ENCODE peak calls at places on chromosomes 2 and 18, in nine cellular contexts. V, I, P, F, W, Z, H, Q and D are unnamed samples.

GRCh38 chr2:171966268-171966667 is 33.5 kb upstream of the METAP1D start:
- DNase-seq in V (no peak), I (no peak), P (no peak), F (no peak), W (no peak), Z (no peak), H (no peak), Q (no peak), D (no peak)

GRCh38 chr2:128644745-128645256 is 326.1 kb upstream of the HS6ST1 start:
- DNase-seq in V (no peak), I (no peak), P (no peak), F (no peak), W (no peak), Z (no peak), H (no peak), Q (no peak), D (no peak)

GRCh38 chr2:223797811-223798721 is 39.3 kb downstream of the AP1S3 start:
- DNase-seq in V (no peak), I (peak), P (no peak), F (peak), W (peak), Z (peak), H (peak), Q (no peak), D (no peak)

GRCh38 chr18:8657873-8658521 is 47.4 kb upstream of the MTCL1 start:
- DNase-seq in V (no peak), I (peak), P (no peak), F (no peak), W (peak), Z (peak), H (no peak), Q (no peak), D (no peak)

GRCh38 chr2:85911836-85912692 is 23.3 kb upstream of the ST3GAL5 start:
- DNase-seq in V (no peak), I (peak), P (no peak), F (no peak), W (no peak), Z (peak), H (peak), Q (no peak), D (peak)

GRCh38 chr2:112149194-112149593 is 11.0 kb downstream of the FBLN7 start:
- DNase-seq in V (no peak), I (no peak), P (no peak), F (no peak), W (no peak), Z (no peak), H (no peak), Q (no peak), D (no peak)

GRCh38 chr2:111662039-111662740 is 221.8 kb downstream of the ANAPC1 start:
- DNase-seq in V (no peak), I (peak), P (no peak), F (no peak), W (no peak), Z (peak), H (peak), Q (no peak), D (peak)

GRCh38 chr2:1544478-1545069 is 131.3 kb downstream of the TPO start:
- DNase-seq in V (no peak), I (peak), P (no peak), F (no peak), W (no peak), Z (peak), H (peak), Q (no peak), D (no peak)

GRCh38 chr2:55550368-55551102 is 31.0 kb downstream of the CFAP36 start:
- DNase-seq in V (peak), I (peak), P (no peak), F (no peak), W (peak), Z (peak), H (peak), Q (no peak), D (peak)

GRCh38 chr2:24327988-24328387 is 32.3 kb downstream of the ITSN2 start:
- DNase-seq in V (no peak), I (no peak), P (no peak), F (no peak), W (no peak), Z (no peak), H (no peak), Q (no peak), D (no peak)

GRCh38 chr2:181596556-181596955 is 60.3 kb downstream of the CERKL start:
- DNase-seq in V (no peak), I (no peak), P (no peak), F (no peak), W (no peak), Z (no peak), H (no peak), Q (no peak), D (no peak)

GRCh38 chr2:208488668-208489564 is 82.3 kb downstream of the PTH2R start:
- DNase-seq in V (no peak), I (no peak), P (no peak), F (no peak), W (no peak), Z (no peak), H (no peak), Q (no peak), D (no peak)

GRCh38 chr2:84257871-84258270 is 201.2 kb downstream of the SUCLG1 start:
- DNase-seq in V (no peak), I (peak), P (no peak), F (no peak), W (peak), Z (no peak), H (no peak), Q (no peak), D (no peak)

GRCh38 chr2:177332041-177332991 is 60.3 kb upstream of the AGPS start:
- DNase-seq in V (peak), I (peak), P (peak), F (peak), W (peak), Z (peak), H (peak), Q (peak), D (peak)

GRCh38 chr2:96259497-96259921 is 6.3 kb downstream of the TMEM127 start:
- DNase-seq in V (no peak), I (no peak), P (no peak), F (no peak), W (no peak), Z (no peak), H (no peak), Q (peak), D (no peak)

GRCh38 chr2:61172671-61173070 is 10.7 kb downstream of the C2orf74 start:
- DNase-seq in V (no peak), I (no peak), P (no peak), F (no peak), W (no peak), Z (no peak), H (no peak), Q (no peak), D (no peak)

GRCh38 chr18:79367989-79368388 is 27.7 kb upstream of the NFATC1 start:
- DNase-seq in V (no peak), I (no peak), P (no peak), F (no peak), W (peak), Z (peak), H (no peak), Q (no peak), D (no peak)

GRCh38 chr18:55384551-55385275 is 203.3 kb downstream of the TCF4 start:
- DNase-seq in V (no peak), I (peak), P (no peak), F (peak), W (no peak), Z (peak), H (peak), Q (no peak), D (no peak)

GRCh38 chr2:54810236-54810635 is 86.8 kb downstream of the EML6 start:
- DNase-seq in V (no peak), I (no peak), P (no peak), F (no peak), W (no peak), Z (no peak), H (no peak), Q (no peak), D (no peak)

GRCh38 chr2:240512666-240513535 is 44.9 kb downstream of the ANKMY1 start:
- DNase-seq in V (no peak), I (no peak), P (no peak), F (no peak), W (no peak), Z (no peak), H (no peak), Q (no peak), D (no peak)

GRCh38 chr2:240154606-240155005 is 14.1 kb upstream of the OTOS start:
- DNase-seq in V (no peak), I (no peak), P (no peak), F (no peak), W (no peak), Z (no peak), H (no peak), Q (no peak), D (no peak)

GRCh38 chr2:43321446-43321845 is 95.0 kb upstream of the ZFP36L2 start:
- DNase-seq in V (no peak), I (no peak), P (no peak), F (no peak), W (no peak), Z (no peak), H (no peak), Q (no peak), D (no peak)

GRCh38 chr2:32442020-32442467 is 85.2 kb downstream of the BIRC6 start:
- DNase-seq in V (no peak), I (no peak), P (no peak), F (no peak), W (no peak), Z (no peak), H (no peak), Q (no peak), D (no peak)

GRCh38 chr18:63322908-63323634 is 3.5 kb upstream of the BCL2 start:
- DNase-seq in V (peak), I (peak), P (no peak), F (peak), W (peak), Z (peak), H (peak), Q (no peak), D (peak)

GRCh38 chr2:68320118-68320641 is 431 bp upstream of the CNRIP1 start:
- DNase-seq in V (no peak), I (peak), P (no peak), F (no peak), W (no peak), Z (peak), H (no peak), Q (no peak), D (no peak)

GRCh38 chr2:191862371-191862770 is 15.5 kb upstream of the CAVIN2 start:
- DNase-seq in V (no peak), I (no peak), P (no peak), F (no peak), W (no peak), Z (peak), H (peak), Q (no peak), D (no peak)

GRCh38 chr2:142871396-142871795 is 6.1 kb upstream of the KYNU start:
- DNase-seq in V (no peak), I (no peak), P (no peak), F (peak), W (no peak), Z (no peak), H (no peak), Q (no peak), D (no peak)

GRCh38 chr2:11376071-11376470 is 31.6 kb upstream of the ROCK2 start:
- DNase-seq in V (no peak), I (no peak), P (no peak), F (no peak), W (no peak), Z (no peak), H (no peak), Q (no peak), D (no peak)

GRCh38 chr18:394997-395383 is 105.5 kb downstream of the COLEC12 start:
- DNase-seq in V (peak), I (no peak), P (no peak), F (no peak), W (peak), Z (peak), H (peak), Q (no peak), D (peak)

GRCh38 chr2:42895796-42896145 is 103.4 kb upstream of the HAAO start:
- DNase-seq in V (no peak), I (no peak), P (no peak), F (no peak), W (no peak), Z (no peak), H (no peak), Q (no peak), D (no peak)

GRCh38 chr2:147098946-147099345 is 745.9 kb upstream of the ACVR2A start:
- DNase-seq in V (no peak), I (no peak), P (no peak), F (no peak), W (no peak), Z (no peak), H (no peak), Q (no peak), D (no peak)

GRCh38 chr2:119266091-119266589 is 42.5 kb downstream of the STEAP3 start:
- DNase-seq in V (no peak), I (no peak), P (no peak), F (no peak), W (no peak), Z (no peak), H (no peak), Q (no peak), D (no peak)

GRCh38 chr18:75170022-75170789 is 38.7 kb downstream of the PTGR3 start:
- DNase-seq in V (no peak), I (no peak), P (peak), F (no peak), W (no peak), Z (no peak), H (no peak), Q (peak), D (no peak)

DNA sequence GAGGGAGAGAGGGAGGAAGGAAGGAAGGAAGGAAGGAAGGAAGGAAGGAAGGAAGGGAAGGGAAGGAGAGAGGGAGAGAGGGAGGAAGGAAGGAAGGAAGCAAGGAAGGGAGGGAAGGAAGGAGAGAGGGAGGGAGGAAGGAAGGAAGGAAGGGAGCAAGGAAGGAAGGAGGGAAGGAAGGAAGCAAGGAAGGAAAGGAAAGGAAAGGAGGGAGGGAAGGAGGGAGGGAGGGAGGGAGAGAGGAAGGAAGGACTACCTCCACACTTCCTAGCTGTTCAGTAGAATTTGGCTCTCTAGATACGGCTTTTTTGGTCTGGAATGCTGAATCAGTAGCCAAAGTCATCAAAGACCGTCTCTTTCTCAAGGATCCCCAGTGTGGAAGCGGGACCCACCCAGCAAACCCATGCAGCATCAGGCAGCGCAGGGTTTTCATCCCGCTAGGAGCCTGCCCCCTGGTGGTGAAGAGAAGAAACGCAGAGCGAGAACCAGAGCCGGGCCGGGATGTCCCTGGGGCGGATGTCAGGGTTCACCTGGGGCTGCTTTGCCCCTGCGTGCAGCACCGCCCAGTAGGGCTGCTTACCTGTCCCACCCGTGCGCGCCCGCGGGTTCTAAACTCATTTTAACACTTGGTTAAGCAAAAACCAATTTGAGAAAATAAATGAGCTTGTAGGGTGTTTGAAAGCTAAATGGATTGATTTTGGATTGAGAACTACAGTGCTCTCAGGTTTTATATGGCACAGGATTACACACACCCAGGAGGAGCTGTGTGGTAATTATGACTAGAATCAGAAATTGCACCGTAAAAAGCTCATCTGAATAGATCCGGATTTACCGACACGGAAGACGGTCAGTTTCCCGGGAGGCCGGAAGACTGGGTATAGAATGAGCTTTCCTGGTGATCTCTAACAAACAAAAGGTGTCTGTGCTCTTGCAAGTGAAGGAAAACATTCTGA is 48.1 kb upstream of the ARL4C start:
- DNase-seq in V (no peak), I (peak), P (peak), F (peak), W (peak), Z (peak), H (peak), Q (peak), D (no peak)
- TF ChIP-seq CTCF in V (peak), I (peak), P (peak), F (peak), W (peak), Z (peak), H (peak), Q (peak), D (peak)

GRCh38 chr2:134504586-134505336 is 214.0 kb downstream of the TMEM163 start:
- DNase-seq in V (no peak), I (peak), P (no peak), F (no peak), W (no peak), Z (no peak), H (no peak), Q (no peak), D (no peak)
- TF ChIP-seq CTCF in V (no peak), I (no peak), P (no peak), F (no peak), W (no peak), Z (no peak), H (no peak), Q (no peak), D (no peak)

GRCh38 chr18:59783138-59783537 is 85.9 kb upstream of the CCBE1 start:
- DNase-seq in V (no peak), I (peak), P (no peak), F (peak), W (peak), Z (peak), H (peak), Q (no peak), D (no peak)
- TF ChIP-seq CTCF in V (peak), I (peak), P (peak), F (peak), W (peak), Z (peak), H (peak), Q (peak), D (peak)

GRCh38 chr18:31566576-31567306 is 24.9 kb upstream of the TTR start:
- DNase-seq in V (no peak), I (no peak), P (no peak), F (no peak), W (no peak), Z (no peak), H (no peak), Q (no peak), D (no peak)

GRCh38 chr18:31565345-31565744 is 26.3 kb upstream of the TTR start:
- DNase-seq in V (no peak), I (no peak), P (no peak), F (no peak), W (no peak), Z (no peak), H (no peak), Q (no peak), D (no peak)

GRCh38 chr18:31563778-31564177 is 27.9 kb upstream of the TTR start:
- DNase-seq in V (no peak), I (peak), P (no peak), F (no peak), W (no peak), Z (no peak), H (no peak), Q (no peak), D (no peak)

GRCh38 chr18:31565782-31566512 is 25.7 kb upstream of the TTR start:
- DNase-seq in V (no peak), I (no peak), P (no peak), F (no peak), W (no peak), Z (no peak), H (no peak), Q (no peak), D (no peak)

GRCh38 chr18:31562726-31563125 is 29.0 kb upstream of the TTR start:
- DNase-seq in V (no peak), I (no peak), P (no peak), F (no peak), W (no peak), Z (no peak), H (no peak), Q (no peak), D (no peak)
- TF ChIP-seq CTCF in V (no peak), I (no peak), P (no peak), F (no peak), W (no peak), Z (no peak), H (no peak), Q (no peak), D (no peak)

GRCh38 chr18:58806826-58807714 is 57.6 kb upstream of the ZNF532 start:
- DNase-seq in V (no peak), I (no peak), P (no peak), F (peak), W (no peak), Z (no peak), H (no peak), Q (no peak), D (no peak)

GRCh38 chr18:58803978-58804377 is 60.7 kb upstream of the ZNF532 start:
- DNase-seq in V (no peak), I (no peak), P (no peak), F (no peak), W (no peak), Z (no peak), H (no peak), Q (no peak), D (no peak)

GRCh38 chr18:58802959-58803358 is 61.7 kb upstream of the ZNF532 start:
- DNase-seq in V (no peak), I (no peak), P (no peak), F (no peak), W (no peak), Z (no peak), H (no peak), Q (no peak), D (no peak)

GRCh38 chr18:58807766-58808165 is 56.9 kb upstream of the ZNF532 start:
- DNase-seq in V (no peak), I (no peak), P (no peak), F (no peak), W (no peak), Z (no peak), H (no peak), Q (no peak), D (no peak)

DNA sequence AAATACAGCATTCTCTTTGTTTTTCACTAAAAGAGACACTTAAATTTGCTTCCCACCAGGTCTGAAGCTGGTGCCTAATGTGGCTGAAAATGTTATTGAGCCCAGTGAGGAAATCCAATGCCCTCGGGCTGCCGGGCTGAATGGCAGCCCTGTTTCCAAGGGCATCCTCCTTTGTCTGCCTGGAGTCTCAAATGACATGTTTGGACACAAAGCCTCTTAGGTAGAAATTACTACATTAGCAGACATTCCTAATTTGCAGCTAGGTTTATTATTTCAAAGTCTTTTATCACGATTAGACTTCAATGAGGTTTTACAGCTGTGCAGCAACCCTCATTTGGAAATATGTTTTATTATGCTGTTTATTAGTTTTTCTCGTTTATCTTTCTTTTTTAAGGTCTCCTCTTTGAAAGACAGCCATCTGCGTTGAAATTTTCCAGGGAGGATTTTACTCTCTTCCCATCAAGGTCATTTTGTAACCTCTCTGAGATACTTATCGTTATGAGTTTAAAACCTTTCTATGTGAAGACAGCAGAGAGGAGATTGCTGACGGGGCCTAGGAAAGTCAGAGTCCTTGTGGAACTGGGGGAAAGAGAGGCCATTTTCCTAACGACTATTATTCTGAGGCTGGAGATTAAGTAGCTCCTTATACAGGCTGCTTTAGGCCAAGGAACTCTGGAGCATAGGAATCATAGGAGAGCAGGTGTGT is 59.0 kb upstream of the ZNF532 start:
- DNase-seq in V (no peak), I (no peak), P (no peak), F (no peak), W (no peak), Z (no peak), H (no peak), Q (no peak), D (no peak)
- TF ChIP-seq CTCF in V (no peak), I (no peak), P (no peak), F (no peak), W (no peak), Z (no peak), H (no peak), Q (no peak), D (no peak)

GRCh38 chr2:18117592-18117991 is 239.1 kb downstream of the KCNS3 start:
- DNase-seq in V (no peak), I (peak), P (peak), F (peak), W (no peak), Z (peak), H (peak), Q (no peak), D (no peak)
- TF ChIP-seq CTCF in V (peak), I (peak), P (peak), F (peak), W (peak), Z (peak), H (peak), Q (peak), D (peak)

DNA sequence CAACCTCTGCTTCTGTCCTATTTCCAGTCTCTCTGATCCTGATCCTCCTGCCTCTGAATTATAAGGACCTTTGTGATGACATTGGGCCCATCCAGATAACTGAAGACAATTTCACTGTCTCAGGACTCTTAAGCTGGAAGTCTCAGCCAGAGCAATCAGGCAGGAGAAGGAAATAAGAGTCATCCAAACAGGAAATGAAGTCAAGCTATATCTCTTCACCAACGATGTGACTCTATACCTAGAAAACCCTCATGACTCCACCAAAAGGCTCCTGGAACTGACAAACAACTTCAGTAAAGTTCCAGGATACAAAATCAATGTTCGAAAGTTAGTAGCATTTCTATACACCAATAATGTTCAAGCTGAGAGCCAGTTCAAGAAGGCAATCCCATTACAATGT is 29.3 kb upstream of the TWIST2 start:
- DNase-seq in V (no peak), I (no peak), P (no peak), F (no peak), W (no peak), Z (no peak), H (no peak), Q (no peak), D (no peak)
- TF ChIP-seq CTCF in V (no peak), I (no peak), P (no peak), F (no peak), W (no peak), Z (no peak), H (no peak), Q (no peak), D (no peak)